ENCODE peak calls at places on chromosomes 2 and 18, in five cellular contexts. U is mammary epithelial cell, F is SK-N-SH, L is fibroblast of lung, E is H1. Y is an unnamed sample. For H3K4me1, the result is how much of the 10 kb centered on the place peaks cover.

GRCh38 chr2:147173186-147173575 is 671.6 kb upstream of the ACVR2A start:
- DNase-seq in E (no peak), L (peak), F (no peak), U (peak), Y (no peak)

GRCh38 chr2:173831312-173832229 is 133.6 kb downstream of the SP3 start:
- DNase-seq in E (no peak), L (peak), F (no peak), U (no peak), Y (peak)

GRCh38 chr2:17962874-17963273 is 84.4 kb downstream of the KCNS3 start:
- DNase-seq in F (no peak), U (peak), L (no peak), E (no peak), Y (no peak)

GRCh38 chr18:69161383-69162028 is 239.2 kb upstream of the DOK6 start:
- DNase-seq in E (no peak), L (peak), U (no peak), F (no peak), Y (peak)

GRCh38 chr18:79953921-79954651 is 2.6 kb upstream of the SLC66A2 start:
- DNase-seq in F (no peak), U (no peak), E (no peak), L (no peak), Y (no peak)

GRCh38 chr2:149330127-149331022 is at the start of gene LYPD6:
- DNase-seq in U (peak), E (peak), L (peak), F (peak), Y (peak)

GRCh38 chr2:231429152-231429551 is 33.6 kb downstream of the B3GNT7 start:
- DNase-seq in E (no peak), F (no peak), U (no peak), L (no peak), Y (no peak)

GRCh38 chr2:40192864-40193669 is 258.8 kb downstream of the SLC8A1 start:
- DNase-seq in L (peak), F (no peak), U (peak), E (no peak), Y (no peak)

GRCh38 chr2:220279372-220279771 is 651.9 kb downstream of the SLC4A3 start:
- DNase-seq in U (peak), F (no peak), E (no peak), L (peak), Y (peak)

GRCh38 chr2:42046819-42047487 is 868 bp upstream of the PKDCC start:
- DNase-seq in F (peak), U (no peak), L (peak), E (peak), Y (no peak)

GRCh38 chr18:79480171-79480981 is 84.6 kb downstream of the NFATC1 start:
- DNase-seq in E (no peak), U (no peak), L (no peak), F (no peak), Y (no peak)

GRCh38 chr18:48662021-48662661 is 123.3 kb downstream of the CTIF start:
- DNase-seq in U (peak), L (peak), E (no peak), F (no peak), Y (peak)

GRCh38 chr2:20135631-20136050 is 84.2 kb upstream of the LAPTM4A start:
- DNase-seq in E (peak), F (peak), U (no peak), L (peak), Y (peak)

GRCh38 chr2:77578354-77578753 is 56.2 kb upstream of the LRRTM4 start:
- DNase-seq in F (no peak), U (no peak), E (no peak), L (no peak), Y (no peak)

GRCh38 chr18:67476585-67476984 is 39.9 kb downstream of the DSEL start:
- DNase-seq in L (peak), E (no peak), F (no peak), U (no peak), Y (peak)

GRCh38 chr2:139031722-139032121 is 251.5 kb upstream of the NXPH2 start:
- DNase-seq in E (no peak), U (peak), F (peak), L (no peak), Y (peak)

GRCh38 chr2:20447437-20448245 is 767 bp downstream of the RHOB start:
- DNase-seq in F (peak), L (peak), U (peak), E (peak), Y (peak)

GRCh38 chr2:233353769-233354499 is at the start of gene DGKD:
- DNase-seq in E (peak), U (peak), F (peak), L (peak), Y (peak)

GRCh38 chr2:85112906-85113625 is 20.1 kb upstream of the TCF7L1 start:
- DNase-seq in U (peak), E (no peak), L (no peak), F (no peak), Y (no peak)

GRCh38 chr2:85111819-85112281 is 21.3 kb upstream of the TCF7L1 start:
- DNase-seq in F (no peak), E (no peak), U (peak), L (peak), Y (peak)

GRCh38 chr2:85110991-85111560 is 22.1 kb upstream of the TCF7L1 start:
- DNase-seq in E (no peak), F (no peak), L (no peak), U (no peak), Y (no peak)

GRCh38 chr2:85116207-85116606 is 17.0 kb upstream of the TCF7L1 start:
- DNase-seq in F (no peak), U (no peak), E (no peak), L (no peak), Y (no peak)

DNA sequence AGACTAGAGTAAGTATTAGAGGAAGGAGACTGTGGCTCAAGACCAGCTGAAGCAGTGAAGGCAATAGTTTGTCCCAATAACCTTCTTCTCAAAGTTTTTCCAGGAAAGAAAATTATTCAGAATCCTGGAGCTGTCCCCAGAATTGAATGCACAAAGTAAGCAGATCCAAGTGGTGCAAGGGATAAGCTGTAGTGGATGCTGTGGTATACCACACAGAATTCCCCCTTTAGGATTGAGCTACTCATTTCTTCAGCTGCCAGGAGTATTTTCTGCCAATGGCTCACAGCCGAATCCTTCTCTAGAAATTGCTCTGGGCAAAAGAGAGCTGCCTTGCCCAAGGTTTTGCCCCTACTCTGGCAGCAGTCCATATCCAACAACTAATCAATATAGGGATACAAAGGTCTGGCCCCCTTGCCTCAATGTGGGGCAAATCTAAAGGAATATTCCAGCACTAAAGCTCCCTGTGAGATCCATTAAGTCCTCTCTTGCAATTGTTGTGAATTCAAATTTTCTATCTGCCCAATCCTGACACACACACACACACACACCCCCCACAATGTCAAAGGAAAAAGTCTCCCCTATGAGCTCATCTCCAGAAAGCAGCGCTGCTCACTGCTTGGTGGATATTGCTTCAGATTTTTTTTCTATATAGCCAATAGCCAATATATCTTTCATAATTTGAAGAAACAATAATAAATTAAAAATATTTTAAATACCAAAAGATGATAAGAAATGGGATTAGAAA is 18.4 kb upstream of the TCF7L1 start:
- DNase-seq in L (no peak), F (no peak), U (no peak), E (no peak), Y (no peak)
- H3K4me3 ChIP-seq in L (no peak), F (no peak), U (no peak), E (no peak), Y (no peak)

GRCh38 chr2:72954376-72955187 is 37.3 kb downstream of the EMX1 start:
- DNase-seq in F (no peak), L (no peak), E (no peak), U (no peak), Y (no peak)

GRCh38 chr2:72953528-72953927 is 36.2 kb downstream of the EMX1 start:
- DNase-seq in F (no peak), U (no peak), L (no peak), E (no peak), Y (no peak)

GRCh38 chr2:72955188-72956049 is 38.1 kb downstream of the EMX1 start:
- DNase-seq in E (no peak), L (no peak), F (no peak), U (no peak), Y (no peak)

GRCh38 chr2:72952961-72953360 is 35.6 kb downstream of the EMX1 start:
- DNase-seq in U (no peak), F (no peak), E (no peak), L (no peak), Y (no peak)

DNA sequence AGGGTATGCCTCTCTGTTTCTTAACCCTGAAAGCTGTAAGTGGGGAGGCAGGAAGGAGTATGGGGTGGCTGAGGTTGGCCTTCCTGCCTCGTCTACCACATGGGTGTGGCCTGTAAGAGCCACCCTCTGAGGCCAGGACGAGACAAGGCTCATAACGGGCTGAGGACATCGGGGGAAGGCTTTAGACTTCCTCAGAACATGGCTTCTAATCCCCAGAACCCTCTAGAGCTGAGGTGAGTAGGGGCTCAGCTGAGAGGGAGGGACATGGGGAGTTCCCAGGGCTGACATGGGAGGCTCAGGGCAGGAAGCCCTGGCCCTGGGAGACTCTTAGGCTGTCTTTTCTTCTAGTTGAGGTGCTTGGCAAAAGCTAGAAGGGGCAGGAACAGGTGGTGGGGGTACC is 36.7 kb downstream of the EMX1 start:
- DNase-seq in F (no peak), U (no peak), L (no peak), E (no peak), Y (no peak)
- H3K9ac ChIP-seq in F (no peak), U (no peak), L (no peak), E (no peak), Y (no peak)

GRCh38 chr2:170820647-170821630 is 4.3 kb downstream of the GAD1 start:
- DNase-seq in E (peak), L (no peak), F (no peak), U (no peak), Y (no peak)
- H3K4me1 ChIP-seq in E (under half), L (under half), F (under half), U (under half), Y (under half)

GRCh38 chr2:9345343-9345742 is 78.0 kb downstream of the ITGB1BP1 start:
- DNase-seq in E (no peak), F (no peak), L (no peak), U (no peak), Y (no peak)
- H3K4me3 ChIP-seq in E (no peak), F (no peak), L (no peak), U (no peak), Y (no peak)

Y was measured in adipocyte.